ENCODE peak calls at places on chromosomes 13 and 19, in nine cellular contexts. S is omental fat pad, Z is AG09309, X is GM13977, U is heart right ventricle, J is lower lobe of right lung, F is breast epithelium, M is Caco-2, C is K562. Y is an unnamed sample.

GRCh38 chr19:3275068-3275582 is 50.7 kb downstream of the CELF5 start:
- DNase-seq in U (no peak), F (no peak), X (peak), C (peak), S (no peak), Z (no peak), J (no peak), M (no peak), Y (peak)

GRCh38 chr13:42740753-42741152 is 40.6 kb upstream of the FAM216B start:
- DNase-seq in U (peak), Z (no peak), F (no peak), J (peak), S (no peak), C (peak), X (no peak), M (no peak), Y (no peak)

GRCh38 chr13:106373304-106373988 is 162.0 kb downstream of the EFNB2 start:
- DNase-seq in F (no peak), U (no peak), J (no peak), X (no peak), S (no peak), M (no peak), Z (no peak), C (no peak), Y (peak)

GRCh38 chr13:42333613-42334328 is 61.8 kb downstream of the AKAP11 start:
- DNase-seq in C (peak), Z (no peak), X (peak), S (no peak), F (no peak), J (no peak), U (no peak), M (peak), Y (no peak)

GRCh38 chr19:32651729-32652140 is 23.2 kb downstream of the ANKRD27 start:
- DNase-seq in Z (no peak), C (no peak), X (no peak), M (no peak), J (no peak), U (peak), F (no peak), S (no peak), Y (no peak)

GRCh38 chr19:42466521-42467436 is 24.0 kb upstream of the CXCL17 start:
- DNase-seq in X (peak), U (no peak), J (no peak), F (no peak), Z (no peak), C (no peak), S (no peak), M (no peak), Y (no peak)

GRCh38 chr19:19463348-19464117 is 51.8 kb downstream of the TSSK6 start:
- DNase-seq in F (no peak), U (no peak), X (no peak), J (peak), C (no peak), S (no peak), M (no peak), Z (peak), Y (no peak)

GRCh38 chr13:25732146-25732865 is 319.5 kb downstream of the SHISA2 start:
- DNase-seq in J (no peak), Z (no peak), F (no peak), M (no peak), C (no peak), U (no peak), X (no peak), S (no peak), Y (no peak)

GRCh38 chr13:61339054-61339621 is 76.5 kb downstream of the PCDH20 start:
- DNase-seq in J (no peak), X (no peak), U (no peak), C (no peak), F (no peak), M (no peak), S (no peak), Z (no peak), Y (no peak)

GRCh38 chr19:14943601-14944000 is 2.3 kb downstream of the OR7C2 start:
- DNase-seq in S (no peak), Z (peak), X (peak), J (no peak), F (no peak), U (no peak), M (no peak), C (no peak), Y (no peak)

GRCh38 chr13:51603716-51604115 is 19.5 kb downstream of the WDFY2 start:
- DNase-seq in U (no peak), M (no peak), F (no peak), C (no peak), Z (no peak), J (no peak), X (no peak), S (no peak), Y (no peak)

GRCh38 chr19:7748756-7749155 is 1.4 kb upstream of the CD209 start:
- DNase-seq in F (no peak), M (peak), U (no peak), X (no peak), S (no peak), C (no peak), J (no peak), Z (no peak), Y (no peak)

GRCh38 chr13:63843766-63844699 is 2428.4 kb upstream of the PCDH20 start:
- DNase-seq in J (no peak), U (no peak), M (no peak), F (no peak), C (no peak), S (no peak), Z (no peak), X (no peak), Y (no peak)

GRCh38 chr19:40279120-40279551 is 6.0 kb downstream of the AKT2 start:
- DNase-seq in F (no peak), Z (no peak), C (no peak), S (no peak), M (no peak), X (no peak), J (peak), U (peak), Y (no peak)

GRCh38 chr13:50244355-50244912 is 229.2 kb downstream of the KCNRG start:
- DNase-seq in S (no peak), Z (no peak), J (no peak), M (no peak), X (no peak), U (peak), F (no peak), C (no peak), Y (no peak)

GRCh38 chr13:50241479-50241878 is 226.2 kb downstream of the KCNRG start:
- DNase-seq in J (no peak), U (no peak), F (no peak), M (no peak), C (no peak), Z (no peak), S (no peak), X (no peak), Y (no peak)

GRCh38 chr13:50248537-50249521 is 233.6 kb downstream of the KCNRG start:
- DNase-seq in X (no peak), S (no peak), J (no peak), M (no peak), F (no peak), Z (no peak), C (no peak), U (no peak), Y (no peak)

GRCh38 chr13:50243926-50244325 is 228.7 kb downstream of the KCNRG start:
- DNase-seq in J (no peak), X (no peak), F (no peak), S (no peak), C (no peak), M (no peak), U (no peak), Z (no peak), Y (no peak)

GRCh38 chr13:50244913-50245574 is 229.8 kb downstream of the KCNRG start:
- DNase-seq in Z (peak), U (no peak), S (no peak), M (peak), J (no peak), F (peak), X (peak), C (peak), Y (no peak)
- TF ChIP-seq CTCF in Z (no peak), U (no peak), S (no peak), M (no peak), J (no peak), F (no peak), X (no peak), C (no peak), Y (no peak)

DNA sequence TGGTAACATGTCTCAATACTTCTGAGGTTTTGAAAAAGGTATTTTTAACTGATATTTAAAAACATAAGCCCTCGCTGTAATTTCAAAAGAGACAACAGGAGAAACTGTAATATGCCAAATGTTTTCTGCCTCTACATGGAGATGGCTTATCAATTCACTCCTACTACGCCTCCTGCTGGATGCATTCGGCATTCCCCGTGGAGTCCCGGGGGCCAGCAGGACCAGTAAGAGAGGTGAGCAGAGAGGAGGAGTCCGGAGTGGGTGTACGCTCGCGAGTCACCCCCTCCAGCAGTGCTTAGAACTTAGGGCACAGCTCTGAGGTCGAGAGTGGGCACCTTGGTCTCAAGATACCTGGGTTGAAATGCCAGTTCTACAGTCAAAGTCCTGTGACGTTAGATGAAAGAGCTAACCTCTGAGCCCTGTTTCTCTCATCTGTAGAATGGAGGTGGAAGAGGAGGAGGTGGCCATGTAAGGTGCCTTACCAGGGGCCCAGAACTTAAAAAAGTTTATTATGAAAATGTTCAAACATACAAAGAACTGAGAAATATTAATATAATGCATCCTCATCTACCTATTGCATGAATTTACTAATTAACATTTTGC is 110.2 kb downstream of the STK24 start:
- DNase-seq in M (peak), F (no peak), C (peak), U (no peak), X (no peak), J (no peak), S (no peak), Z (no peak), Y (peak)
- TF ChIP-seq CTCF in M (peak), F (no peak), C (peak), U (peak), X (peak), J (peak), S (no peak), Z (peak), Y (peak)

GRCh38 chr19:37313335-37313627 is 57.6 kb upstream of the ZNF527 start:
- DNase-seq in X (no peak), C (no peak), Z (no peak), S (no peak), U (no peak), J (no peak), M (no peak), F (no peak), Y (no peak)

GRCh38 chr19:37304884-37305255 is 66.0 kb upstream of the ZNF527 start:
- DNase-seq in C (no peak), F (no peak), U (no peak), X (no peak), M (no peak), Z (no peak), S (no peak), J (no peak), Y (no peak)

GRCh38 chr19:37304190-37304883 is 66.6 kb upstream of the ZNF527 start:
- DNase-seq in Z (no peak), S (no peak), F (no peak), J (peak), X (no peak), M (no peak), C (peak), U (peak), Y (peak)

GRCh38 chr19:37306383-37306963 is 64.4 kb upstream of the ZNF527 start:
- DNase-seq in S (no peak), C (no peak), J (no peak), M (no peak), U (no peak), F (no peak), Z (no peak), X (no peak), Y (no peak)

GRCh38 chr19:37309834-37310575 is 60.9 kb upstream of the ZNF527 start:
- DNase-seq in J (no peak), M (no peak), Z (no peak), U (no peak), C (no peak), S (no peak), F (no peak), X (no peak), Y (peak)
- TF ChIP-seq CTCF in J (no peak), M (no peak), Z (no peak), U (no peak), C (no peak), S (no peak), F (no peak), X (peak), Y (peak)

DNA sequence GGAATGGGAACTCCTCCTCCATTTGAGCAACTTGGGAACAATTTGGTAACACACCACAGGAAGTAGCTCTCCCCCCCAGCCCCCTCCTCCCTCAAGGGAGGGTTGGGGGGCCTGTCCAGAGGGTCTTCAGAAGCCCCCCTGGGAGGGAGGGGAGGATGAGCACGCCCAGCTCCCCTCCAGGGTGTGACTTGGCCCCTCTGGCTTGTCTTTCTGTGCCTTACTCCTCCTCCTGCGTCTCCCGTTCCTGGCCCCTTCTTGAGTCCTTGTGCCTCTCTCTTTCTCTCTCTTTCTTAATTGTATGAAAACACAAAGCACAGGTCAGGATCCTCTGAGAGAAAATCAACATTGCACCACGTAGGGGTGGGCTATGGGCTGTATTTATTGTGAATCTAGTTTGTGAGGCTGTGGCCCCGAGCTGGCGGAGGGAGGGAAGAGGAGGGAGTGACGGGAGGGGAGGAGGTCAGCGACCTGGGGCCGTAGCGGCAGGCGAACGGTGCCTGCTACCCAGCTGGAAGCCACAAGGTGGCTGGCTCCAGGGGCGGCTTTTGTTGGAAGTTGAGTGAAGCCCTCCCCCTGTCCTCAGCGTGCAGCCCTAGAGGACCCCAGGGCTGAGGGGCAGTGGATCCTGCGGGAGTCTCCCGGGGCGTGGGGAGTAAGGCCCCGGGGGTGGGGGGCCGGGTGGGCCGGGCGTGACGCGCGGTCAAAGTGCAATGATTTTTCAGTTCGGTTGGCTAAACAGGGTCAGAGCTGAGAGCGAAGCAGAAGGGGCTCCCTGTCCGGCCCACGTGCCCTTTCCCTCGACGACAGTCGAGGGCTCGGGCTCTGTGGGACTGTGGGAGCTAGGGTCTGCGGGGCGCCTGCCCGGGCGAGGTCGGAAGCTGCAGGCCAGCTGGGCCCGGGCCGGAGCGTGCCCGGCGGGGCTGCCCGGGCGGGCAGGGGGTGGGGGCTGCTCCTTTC is 6.4 kb downstream of the LYL1 start:
- DNase-seq in M (peak), S (no peak), U (no peak), X (no peak), F (no peak), Z (no peak), J (no peak), C (peak), Y (peak)
- TF ChIP-seq CTCF in M (peak), S (no peak), U (peak), X (no peak), F (no peak), Z (no peak), J (no peak), C (peak), Y (peak)

DNA sequence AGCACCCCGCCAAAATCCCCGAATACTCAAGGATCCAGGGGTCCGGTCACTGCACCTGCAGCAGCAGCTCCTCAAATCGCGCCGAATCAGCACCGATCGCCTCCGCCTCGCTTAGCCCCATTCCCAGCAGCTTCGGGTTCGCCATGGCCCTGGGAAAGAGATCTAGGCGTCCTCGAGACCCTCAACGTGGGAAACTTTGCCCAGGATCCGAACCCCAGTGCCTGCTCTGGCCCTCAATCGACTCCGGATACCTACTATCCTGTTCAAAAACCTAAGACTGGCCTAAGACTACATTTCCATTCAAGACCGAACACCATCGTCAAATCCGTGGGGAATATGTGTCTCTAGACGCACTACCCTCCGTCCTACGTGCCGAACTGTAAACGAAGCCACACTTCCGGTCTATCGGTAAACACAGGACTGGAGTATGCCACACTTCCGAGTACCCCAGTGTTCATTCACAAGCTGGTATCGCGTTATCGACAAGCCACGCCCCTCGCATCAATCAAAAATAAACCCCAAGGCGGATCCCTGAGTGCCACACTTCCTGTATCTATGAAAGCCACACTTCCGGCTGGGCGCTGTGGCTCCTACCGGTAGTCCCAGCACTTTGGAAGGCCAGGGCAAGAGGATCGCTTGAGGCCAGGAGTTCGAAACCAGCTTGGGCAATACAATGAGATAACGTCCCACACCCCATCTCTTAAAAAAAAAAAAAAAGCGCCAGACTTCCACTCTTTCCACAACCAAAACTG is at the start of gene PIH1D1:
- DNase-seq in U (peak), X (peak), J (peak), Z (peak), C (peak), F (peak), M (peak), S (peak), Y (peak)
- TF ChIP-seq CTCF in U (peak), X (no peak), J (no peak), Z (peak), C (no peak), F (no peak), M (no peak), S (no peak), Y (no peak)